ENCODE peak calls at places on chromosomes 6 and 20, in four cellular contexts. P, G, Z and O are unnamed samples.
A peak's percentile ranks its signal among the peaks of the same experiment; 100 is the strongest.

GRCh38 chr20:54559890-54560289 is 84.5 kb downstream of the DOK5 start:
- DNase-seq in G (no peak), Z (no peak), P (no peak), O (no peak)

GRCh38 chr6:30570760-30571084 is 520 bp upstream of the ABCF1 start:
- DNase-seq in Z (no peak), G (no peak), P (no peak), O (no peak)

GRCh38 chr20:44393608-44394519 is 38.4 kb downstream of the HNF4A start:
- DNase-seq in Z (no peak), P (no peak), G (no peak), O (no peak)

GRCh38 chr6:4023240-4023639 is 55.7 kb downstream of the FAM217A start:
- DNase-seq in P (no peak), Z (no peak), G (no peak), O (no peak)

GRCh38 chr20:4341804-4342560 is 326.6 kb upstream of the RNF24 start:
- DNase-seq in P (peak; percentile 74), Z (peak; percentile 25), G (no peak), O (no peak)

GRCh38 chr6:26159417-26160273 is 72.4 kb downstream of the HFE start:
- DNase-seq in P (peak; percentile 48), Z (peak; percentile 38), G (no peak), O (no peak)

GRCh38 chr6:45655630-45656422 is 278.1 kb upstream of the SUPT3H start:
- DNase-seq in G (no peak), Z (peak; percentile 92), P (peak; percentile 99), O (no peak)

GRCh38 chr6:46273911-46274310 is 103.1 kb upstream of the ENPP5 start:
- DNase-seq in G (no peak), Z (no peak), P (no peak), O (no peak)

GRCh38 chr6:104527311-104527710 is 332.4 kb downstream of the HACE1 start:
- DNase-seq in G (no peak), Z (no peak), P (no peak), O (no peak)

GRCh38 chr6:44128020-44128917 is 915 bp downstream of the TMEM63B start:
- DNase-seq in G (peak; percentile 38), Z (peak; percentile 44), P (peak; percentile 34), O (no peak)

GRCh38 chr6:149984778-149985177 is 21.0 kb downstream of the ULBP1 start:
- DNase-seq in P (no peak), Z (no peak), G (no peak), O (no peak)

GRCh38 chr6:144862769-144863168 is 577.6 kb downstream of the UTRN start:
- DNase-seq in Z (no peak), G (no peak), P (no peak), O (no peak)

GRCh38 chr6:110544472-110544871 is 68.1 kb upstream of the SLC22A16 start:
- DNase-seq in G (no peak), Z (no peak), P (no peak), O (no peak)

GRCh38 chr6:36839819-36840379 is 655 bp upstream of the CPNE5 start:
- DNase-seq in P (no peak), G (peak; percentile 62), Z (peak; percentile 54), O (no peak)

GRCh38 chr20:63895202-63895885 is 418 bp downstream of the DNAJC5 start:
- DNase-seq in Z (no peak), G (no peak), P (peak; percentile 9), O (no peak)

GRCh38 chr20:51930775-51931174 is 128.5 kb upstream of the SALL4 start:
- DNase-seq in G (peak; percentile 23), P (peak; percentile 39), Z (peak; percentile 90), O (no peak)

GRCh38 chr6:73134588-73134987 is 90.7 kb downstream of the KHDC1L start:
- DNase-seq in Z (peak; percentile 19), P (no peak), G (no peak), O (no peak)

GRCh38 chr6:164283574-164283973 is 869.1 kb downstream of the QKI start:
- DNase-seq in Z (no peak), G (no peak), P (no peak), O (no peak)

GRCh38 chr6:116450769-116451740 is 10.1 kb upstream of the CALHM6 start:
- DNase-seq in Z (no peak), P (no peak), G (no peak), O (no peak)

GRCh38 chr6:166333172-166333995 is 9.0 kb downstream of the SFT2D1 start:
- DNase-seq in P (no peak), Z (no peak), G (no peak), O (no peak)
- H3K4me3 ChIP-seq in P (no peak overlapping the region), Z (no peak overlapping the region), G (no peak overlapping the region), O (no peak overlapping the region)

GRCh38 chr6:41644297-41644879 is 6.1 kb downstream of the MDFI start:
- DNase-seq in P (no peak), G (no peak), Z (no peak), O (no peak)
- H3K36me3 ChIP-seq in P (no peaks in the 10 kb centered on the region), G (no peaks in the 10 kb centered on the region), Z (peaks cover 18% of the 10 kb centered on the region), O (no peaks in the 10 kb centered on the region)

DNA sequence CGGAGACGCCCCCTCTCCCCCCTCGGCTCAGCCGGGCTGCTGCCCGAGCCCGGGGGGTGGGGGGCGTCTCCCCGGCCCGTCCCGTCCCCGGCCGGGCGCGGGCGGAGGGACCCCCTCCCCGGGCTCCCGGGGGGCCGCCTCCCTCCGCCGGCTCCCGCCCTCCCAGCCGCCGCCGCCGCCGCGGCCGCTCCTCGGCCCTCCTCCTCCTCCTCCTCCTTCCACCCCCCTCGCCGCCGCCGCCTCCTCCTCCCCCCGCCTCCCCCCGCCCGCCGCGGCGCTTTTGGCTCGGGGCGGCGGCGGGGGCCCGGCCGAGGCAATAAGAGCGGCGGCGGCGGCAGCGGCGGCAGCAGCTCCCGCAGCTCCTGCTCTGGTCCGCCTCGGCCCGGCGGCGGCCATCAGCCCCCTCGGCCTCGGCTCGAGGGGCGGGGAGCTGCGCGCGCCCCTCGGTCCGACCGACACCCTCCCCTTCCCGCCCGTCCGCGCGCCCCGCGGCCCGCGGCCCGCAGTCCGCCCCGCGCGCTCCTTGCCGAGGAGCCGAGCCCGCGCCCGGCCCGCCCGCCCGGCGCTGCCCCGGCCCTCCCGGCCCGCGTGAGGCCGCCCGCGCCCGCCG is 38.7 kb downstream of the GNAS start:
- DNase-seq in Z (peak; percentile 85), P (no peak), G (peak; percentile 83), O (no peak)
- H3K4me1 ChIP-seq in Z (peaks cover 27% of the 10 kb centered on the region), P (peaks cover 43% of the 10 kb centered on the region), G (peaks cover 39% of the 10 kb centered on the region), O (peaks cover 27% of the 10 kb centered on the region)

DNA sequence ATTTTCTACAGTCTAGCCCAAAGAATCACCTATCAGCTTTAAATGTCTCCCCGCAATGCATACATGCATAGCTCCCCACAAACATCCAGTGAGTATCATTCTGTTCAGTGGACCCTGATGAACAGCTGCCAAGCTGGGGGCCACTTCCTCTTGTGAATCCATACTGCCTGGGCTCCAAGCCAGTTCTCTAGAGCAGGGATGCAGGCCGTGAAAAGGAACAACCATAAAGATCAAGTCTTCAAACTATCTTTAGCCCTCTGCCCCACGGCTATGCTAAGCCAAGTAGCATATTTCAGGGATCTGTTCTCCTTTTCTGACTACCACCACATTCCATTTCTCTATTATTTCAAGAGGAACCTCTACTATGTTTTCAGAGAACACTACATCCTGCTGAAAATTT is 191.7 kb upstream of the BTBD3 start:
- DNase-seq in Z (no peak), G (no peak), P (no peak), O (no peak)
- H3K4me3 ChIP-seq in Z (no peak overlapping the region), G (no peak overlapping the region), P (no peak overlapping the region), O (no peak overlapping the region)

GRCh38 chr6:3005874-3006273 is 6.2 kb downstream of the NQO2 start:
- DNase-seq in G (no peak), Z (no peak), P (no peak), O (no peak)
- H3K36me3 ChIP-seq in G (peaks cover 20% of the 10 kb centered on the region), Z (peaks cover 17% of the 10 kb centered on the region), P (peaks cover 32% of the 10 kb centered on the region), O (peaks cover 44% of the 10 kb centered on the region)